ENCODE peak calls at places on chromosomes 13 and 19, in seven cellular contexts. One of them, this sample, is unnamed.

GRCh38 chr13:46982856-46983582 is 86.2 kb upstream of the HTR2A start:
- DNase-seq in GM06990: peak; percentile 81
- DNase-seq in mesothelial cell of epicardium: no peak
- DNase-seq in heart left ventricle: no peak
- DNase-seq in foreskin fibroblast: no peak
- DNase-seq in endothelial cell: no peak
- DNase-seq in uterus: no peak
- DNase-seq in this sample: no peak

GRCh38 chr13:95641291-95641811 is 3.2 kb downstream of the DZIP1 start:
- DNase-seq in GM06990: no peak
- DNase-seq in endothelial cell: peak; percentile 13
- DNase-seq in foreskin fibroblast: no peak
- DNase-seq in uterus: peak; percentile 27
- DNase-seq in mesothelial cell of epicardium: no peak
- DNase-seq in heart left ventricle: no peak
- DNase-seq in this sample: no peak

GRCh38 chr19:3252650-3253049 is 28.2 kb downstream of the CELF5 start:
- DNase-seq in uterus: no peak
- DNase-seq in heart left ventricle: no peak
- DNase-seq in foreskin fibroblast: no peak
- DNase-seq in mesothelial cell of epicardium: no peak
- DNase-seq in GM06990: no peak
- DNase-seq in endothelial cell: no peak
- DNase-seq in this sample: no peak

GRCh38 chr19:57947088-57947418 is 453 bp downstream of the ZNF256 start:
- DNase-seq in endothelial cell: no peak
- DNase-seq in foreskin fibroblast: no peak
- DNase-seq in GM06990: no peak
- DNase-seq in uterus: no peak
- DNase-seq in heart left ventricle: no peak
- DNase-seq in mesothelial cell of epicardium: no peak
- DNase-seq in this sample: no peak

GRCh38 chr13:26487781-26488180 is 69.7 kb upstream of the WASF3 start:
- DNase-seq in GM06990: no peak
- DNase-seq in uterus: no peak
- DNase-seq in heart left ventricle: no peak
- DNase-seq in mesothelial cell of epicardium: no peak
- DNase-seq in foreskin fibroblast: no peak
- DNase-seq in endothelial cell: no peak
- DNase-seq in this sample: no peak

GRCh38 chr13:51803422-51804294 is at the start of gene DHRS12:
- DNase-seq in heart left ventricle: peak; percentile 96
- DNase-seq in foreskin fibroblast: peak; percentile 68
- DNase-seq in GM06990: peak; percentile 88
- DNase-seq in mesothelial cell of epicardium: peak; percentile 85
- DNase-seq in endothelial cell: peak; percentile 74
- DNase-seq in uterus: peak; percentile 94
- DNase-seq in this sample: peak; percentile 55

GRCh38 chr19:52270266-52270885 is 989 bp downstream of the ZNF766 start:
- DNase-seq in endothelial cell: peak; percentile 5
- DNase-seq in GM06990: peak; percentile 13
- DNase-seq in mesothelial cell of epicardium: peak; percentile 42
- DNase-seq in foreskin fibroblast: peak; percentile 6
- DNase-seq in heart left ventricle: peak; percentile 19
- DNase-seq in uterus: no peak
- DNase-seq in this sample: peak; percentile 5

GRCh38 chr13:45784755-45785675 is 66.5 kb downstream of the SIAH3 start:
- DNase-seq in mesothelial cell of epicardium: no peak
- DNase-seq in endothelial cell: no peak
- DNase-seq in uterus: no peak
- DNase-seq in foreskin fibroblast: no peak
- DNase-seq in GM06990: no peak
- DNase-seq in heart left ventricle: no peak
- DNase-seq in this sample: no peak

GRCh38 chr13:110925023-110925608 is 10.2 kb upstream of the ANKRD10 start:
- DNase-seq in endothelial cell: peak; percentile 30
- DNase-seq in mesothelial cell of epicardium: no peak
- DNase-seq in heart left ventricle: no peak
- DNase-seq in foreskin fibroblast: no peak
- DNase-seq in GM06990: no peak
- DNase-seq in uterus: peak; percentile 39
- DNase-seq in this sample: no peak

GRCh38 chr13:33111414-33112110 is 95.3 kb downstream of the KL start:
- DNase-seq in foreskin fibroblast: peak; percentile 55
- DNase-seq in mesothelial cell of epicardium: no peak
- DNase-seq in uterus: peak; percentile 53
- DNase-seq in heart left ventricle: peak; percentile 25
- DNase-seq in GM06990: no peak
- DNase-seq in endothelial cell: no peak
- DNase-seq in this sample: no peak

GRCh38 chr19:42269518-42270345 is 680 bp downstream of the CIC start:
- DNase-seq in endothelial cell: no peak
- DNase-seq in uterus: peak; percentile 46
- DNase-seq in heart left ventricle: peak; percentile 33
- DNase-seq in mesothelial cell of epicardium: no peak
- DNase-seq in foreskin fibroblast: no peak
- DNase-seq in GM06990: peak; percentile 13
- DNase-seq in this sample: no peak

DNA sequence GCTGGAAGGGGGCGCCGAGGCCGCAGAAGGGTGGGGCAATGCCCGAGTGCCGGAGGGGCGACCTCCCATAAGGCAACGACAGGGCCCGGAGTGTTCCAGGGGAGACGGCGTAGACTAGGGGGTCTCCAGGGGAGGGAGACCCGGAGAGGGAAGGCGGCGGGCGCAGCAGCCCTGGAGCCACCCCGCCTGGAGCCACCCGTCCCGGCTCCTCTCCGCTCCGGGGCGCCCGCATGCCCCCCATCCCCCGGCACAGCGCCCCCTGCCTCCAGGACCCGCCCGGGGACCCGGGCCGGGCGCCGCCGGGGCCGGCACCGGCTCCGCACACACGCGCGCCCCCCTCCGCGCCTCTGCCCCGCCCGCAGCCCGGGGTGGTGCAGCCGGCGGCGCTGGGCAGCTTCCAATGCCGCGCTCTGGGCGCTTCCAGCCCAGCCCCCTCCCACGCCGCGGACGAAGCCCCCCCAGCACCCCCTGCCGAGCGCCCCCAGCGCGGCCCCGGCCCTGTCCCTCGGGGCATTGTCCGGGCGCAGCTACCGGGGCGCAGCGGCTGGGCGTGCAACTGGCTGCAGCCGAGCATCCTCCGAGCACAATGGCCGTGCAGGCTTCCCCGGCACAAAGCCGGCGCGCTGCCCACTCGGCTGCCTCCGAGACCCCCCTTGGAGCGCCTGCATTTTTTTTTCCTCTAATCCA is 519 bp downstream of the PTPRS start:
- DNase-seq in uterus: no peak
- DNase-seq in GM06990: peak; percentile 48
- DNase-seq in mesothelial cell of epicardium: peak; percentile 63
- DNase-seq in endothelial cell: peak; percentile 51
- DNase-seq in heart left ventricle: no peak
- DNase-seq in foreskin fibroblast: no peak
- DNase-seq in this sample: no peak
- TF ChIP-seq CTCF in uterus: no peak
- TF ChIP-seq CTCF in GM06990: no peak
- TF ChIP-seq CTCF in mesothelial cell of epicardium: no peak
- TF ChIP-seq CTCF in endothelial cell: peak; percentile 25
- TF ChIP-seq CTCF in heart left ventricle: no peak
- TF ChIP-seq CTCF in foreskin fibroblast: no peak
- TF ChIP-seq CTCF in this sample: peak; percentile 55

GRCh38 chr13:81017525-81018152 is 676.7 kb upstream of the SPRY2 start:
- DNase-seq in GM06990: no peak
- DNase-seq in mesothelial cell of epicardium: no peak
- DNase-seq in uterus: no peak
- DNase-seq in endothelial cell: no peak
- DNase-seq in heart left ventricle: no peak
- DNase-seq in foreskin fibroblast: peak; percentile 14
- DNase-seq in this sample: peak; percentile 30
- TF ChIP-seq CTCF in GM06990: peak; percentile 36
- TF ChIP-seq CTCF in mesothelial cell of epicardium: peak; percentile 65
- TF ChIP-seq CTCF in uterus: peak; percentile 38
- TF ChIP-seq CTCF in endothelial cell: peak; percentile 68
- TF ChIP-seq CTCF in heart left ventricle: peak; percentile 61
- TF ChIP-seq CTCF in foreskin fibroblast: no peak
- TF ChIP-seq CTCF in this sample: peak; percentile 80

DNA sequence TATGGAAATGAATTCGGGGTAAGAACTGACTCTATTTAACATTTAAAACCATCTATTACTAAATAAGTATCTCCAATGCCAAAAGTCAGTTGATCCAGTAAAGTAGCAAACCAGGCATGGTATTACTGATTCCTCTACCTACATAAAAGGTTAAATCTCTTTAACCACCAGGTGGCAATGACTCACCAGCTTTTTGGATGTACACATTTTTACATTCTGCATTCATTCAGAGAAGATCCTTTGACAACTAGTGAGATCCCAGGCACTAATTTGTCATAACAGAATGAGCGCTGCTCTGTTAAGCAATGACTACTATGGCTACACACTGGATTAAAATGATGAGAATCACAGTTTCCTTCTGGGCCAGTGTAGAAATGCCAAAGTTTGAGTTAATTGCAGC is 329.8 kb upstream of the GPC6 start:
- DNase-seq in mesothelial cell of epicardium: no peak
- DNase-seq in endothelial cell: no peak
- DNase-seq in uterus: no peak
- DNase-seq in heart left ventricle: no peak
- DNase-seq in GM06990: no peak
- DNase-seq in foreskin fibroblast: no peak
- DNase-seq in this sample: no peak
- TF ChIP-seq CTCF in mesothelial cell of epicardium: peak; percentile 62
- TF ChIP-seq CTCF in endothelial cell: peak; percentile 37
- TF ChIP-seq CTCF in uterus: no peak
- TF ChIP-seq CTCF in heart left ventricle: no peak
- TF ChIP-seq CTCF in GM06990: no peak
- TF ChIP-seq CTCF in foreskin fibroblast: no peak
- TF ChIP-seq CTCF in this sample: no peak

GRCh38 chr19:48168689-48169088 is 1.5 kb downstream of the LIG1 start:
- DNase-seq in mesothelial cell of epicardium: no peak
- DNase-seq in uterus: no peak
- DNase-seq in endothelial cell: no peak
- DNase-seq in foreskin fibroblast: no peak
- DNase-seq in heart left ventricle: no peak
- DNase-seq in GM06990: no peak
- DNase-seq in this sample: no peak

GRCh38 chr19:48169585-48169973 is 565 bp downstream of the LIG1 start:
- DNase-seq in foreskin fibroblast: peak; percentile 30
- DNase-seq in GM06990: no peak
- DNase-seq in mesothelial cell of epicardium: peak; percentile 87
- DNase-seq in endothelial cell: peak; percentile 83
- DNase-seq in heart left ventricle: peak; percentile 60
- DNase-seq in uterus: peak; percentile 68
- DNase-seq in this sample: peak; percentile 40

GRCh38 chr19:48170817-48171347 is 402 bp downstream of the ZSWIM9 start:
- DNase-seq in GM06990: no peak
- DNase-seq in uterus: no peak
- DNase-seq in endothelial cell: no peak
- DNase-seq in mesothelial cell of epicardium: no peak
- DNase-seq in heart left ventricle: no peak
- DNase-seq in foreskin fibroblast: no peak
- DNase-seq in this sample: no peak

GRCh38 chr19:48171584-48172170 is 1.2 kb downstream of the ZSWIM9 start:
- DNase-seq in endothelial cell: no peak
- DNase-seq in heart left ventricle: no peak
- DNase-seq in foreskin fibroblast: no peak
- DNase-seq in GM06990: no peak
- DNase-seq in uterus: no peak
- DNase-seq in mesothelial cell of epicardium: no peak
- DNase-seq in this sample: no peak

DNA sequence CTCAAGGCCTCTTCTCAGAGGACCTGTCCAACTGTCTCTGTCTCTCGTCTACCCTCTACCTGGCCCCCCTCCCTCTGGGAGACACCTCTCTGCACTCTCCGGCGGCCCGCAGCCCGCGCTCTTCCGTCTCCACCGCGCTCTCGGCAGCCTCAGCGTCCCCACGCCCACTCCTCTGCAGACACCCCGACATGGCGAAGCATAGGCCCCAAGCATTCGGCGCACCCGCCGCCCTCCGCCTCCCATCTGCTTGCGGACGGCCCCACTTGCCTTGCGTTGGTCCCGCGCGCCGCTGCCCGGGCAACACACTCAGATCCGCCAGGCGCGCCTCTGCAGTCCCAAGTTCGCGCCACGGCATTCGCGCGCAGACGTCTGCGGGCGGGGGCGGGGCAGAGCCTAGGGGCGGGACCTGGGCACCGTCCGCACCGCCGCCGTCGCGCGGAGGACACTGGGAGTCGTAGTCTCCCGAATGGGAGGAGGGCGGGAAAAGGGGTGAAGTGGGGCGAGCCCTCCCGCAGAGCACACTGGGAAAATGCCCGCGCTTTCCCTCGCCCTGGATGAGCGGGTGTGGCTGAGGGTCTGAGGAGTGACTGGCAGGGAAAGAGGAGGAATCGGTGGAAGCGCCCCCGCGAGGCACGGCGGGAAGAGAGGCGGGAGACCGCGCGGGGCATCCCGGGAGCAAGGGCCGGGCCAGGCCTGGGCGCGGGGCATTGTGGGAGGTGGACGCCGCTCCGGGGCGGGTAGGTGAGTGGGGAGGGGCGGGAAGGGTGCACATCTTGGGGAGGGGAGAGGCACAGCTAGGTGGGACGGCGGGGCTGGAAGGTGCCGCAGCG is at the start of the genes LIG1 and ZSWIM9:
- DNase-seq in mesothelial cell of epicardium: peak; percentile 90
- DNase-seq in endothelial cell: peak; percentile 87
- DNase-seq in heart left ventricle: peak; percentile 92
- DNase-seq in foreskin fibroblast: peak; percentile 93
- DNase-seq in uterus: peak; percentile 91
- DNase-seq in GM06990: peak; percentile 96
- DNase-seq in this sample: peak; percentile 97
- TF ChIP-seq CTCF in mesothelial cell of epicardium: no peak
- TF ChIP-seq CTCF in endothelial cell: no peak
- TF ChIP-seq CTCF in heart left ventricle: peak; percentile 53
- TF ChIP-seq CTCF in foreskin fibroblast: peak; percentile 5
- TF ChIP-seq CTCF in uterus: peak; percentile 21
- TF ChIP-seq CTCF in GM06990: no peak
- TF ChIP-seq CTCF in this sample: peak; percentile 50

GRCh38 chr19:47122359-47123335 is 8.0 kb upstream of the SAE1 start:
- DNase-seq in mesothelial cell of epicardium: no peak
- DNase-seq in endothelial cell: no peak
- DNase-seq in foreskin fibroblast: peak; percentile 68
- DNase-seq in GM06990: no peak
- DNase-seq in uterus: no peak
- DNase-seq in heart left ventricle: no peak
- DNase-seq in this sample: peak; percentile 73
- TF ChIP-seq CTCF in mesothelial cell of epicardium: no peak
- TF ChIP-seq CTCF in endothelial cell: no peak
- TF ChIP-seq CTCF in foreskin fibroblast: no peak
- TF ChIP-seq CTCF in GM06990: no peak
- TF ChIP-seq CTCF in uterus: no peak
- TF ChIP-seq CTCF in heart left ventricle: no peak
- TF ChIP-seq CTCF in this sample: peak; percentile 28

DNA sequence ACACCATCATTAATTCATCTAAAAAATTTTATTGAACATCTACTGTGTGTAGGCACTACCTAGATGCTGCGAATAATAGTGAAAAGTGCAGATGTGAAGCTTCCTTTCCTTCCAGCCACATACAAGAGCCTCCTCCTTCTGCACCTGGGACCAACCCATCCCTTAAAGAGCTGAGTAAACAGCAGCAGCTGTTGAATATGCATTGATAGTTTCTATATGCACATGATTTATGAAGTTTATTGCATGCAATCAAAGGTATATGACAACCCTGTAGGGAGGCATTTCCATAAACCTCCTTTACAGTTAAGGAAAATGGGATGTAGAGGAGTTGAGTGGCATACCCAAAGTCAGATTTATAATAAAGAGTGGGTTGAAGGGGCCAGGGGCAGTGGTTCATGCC is 110.3 kb upstream of the IPO5 start:
- DNase-seq in uterus: no peak
- DNase-seq in foreskin fibroblast: no peak
- DNase-seq in mesothelial cell of epicardium: no peak
- DNase-seq in GM06990: no peak
- DNase-seq in heart left ventricle: no peak
- DNase-seq in endothelial cell: no peak
- DNase-seq in this sample: no peak
- TF ChIP-seq CTCF in uterus: no peak
- TF ChIP-seq CTCF in foreskin fibroblast: no peak
- TF ChIP-seq CTCF in mesothelial cell of epicardium: no peak
- TF ChIP-seq CTCF in GM06990: no peak
- TF ChIP-seq CTCF in heart left ventricle: no peak
- TF ChIP-seq CTCF in endothelial cell: no peak
- TF ChIP-seq CTCF in this sample: no peak

This sample was measured in HFFc6.